ENCODE peak calls at places on chromosomes 1 and 21, in six cellular contexts. J, E, X, H, C and N are unnamed samples.
A peak's percentile ranks its signal among the peaks of the same experiment; 100 is the strongest.

GRCh38 chr1:79325126-79325525 is 318.6 kb upstream of the ADGRL4 start:
- DNase-seq in C (no peak), X (no peak), E (no peak), H (no peak), J (no peak), N (no peak)

GRCh38 chr1:116737020-116737854 is 17.0 kb upstream of the CD2 start:
- DNase-seq in H (peak; percentile 50), C (peak; percentile 70), E (peak; percentile 70), J (no peak), X (peak; percentile 57), N (peak; percentile 67)

GRCh38 chr1:92754000-92754787 is 30.7 kb downstream of the EVI5 start:
- DNase-seq in H (peak; percentile 80), J (no peak), X (no peak), C (no peak), E (no peak), N (no peak)

GRCh38 chr1:183093821-183094287 is 70.6 kb downstream of the LAMC1 start:
- DNase-seq in H (no peak), E (no peak), X (no peak), C (no peak), J (no peak), N (no peak)

GRCh38 chr1:4659247-4659646 is 4.8 kb downstream of the AJAP1 start:
- DNase-seq in H (no peak), X (no peak), C (peak; percentile 56), E (no peak), J (no peak), N (no peak)

GRCh38 chr1:110286564-110286963 is 52.6 kb upstream of the RBM15 start:
- DNase-seq in E (no peak), H (no peak), J (no peak), C (no peak), X (no peak), N (no peak)

GRCh38 chr1:163737261-163737660 is 415.5 kb downstream of the NUF2 start:
- DNase-seq in J (no peak), E (no peak), H (no peak), X (no peak), C (no peak), N (no peak)

GRCh38 chr1:9691108-9691445 is 39.5 kb downstream of the PIK3CD start:
- DNase-seq in J (no peak), X (no peak), C (no peak), E (no peak), H (no peak), N (peak; percentile 12)

GRCh38 chr1:65174585-65174984 is 26.6 kb downstream of the AK4 start:
- DNase-seq in H (peak; percentile 96), X (no peak), J (no peak), E (no peak), C (no peak), N (peak; percentile 99)

GRCh38 chr21:39968010-39968409 is 100.8 kb downstream of the PCP4 start:
- DNase-seq in H (no peak), J (no peak), C (no peak), X (no peak), E (no peak), N (no peak)

GRCh38 chr21:39971961-39972360 is 104.7 kb downstream of the PCP4 start:
- DNase-seq in H (no peak), X (no peak), E (no peak), J (no peak), C (no peak), N (no peak)

GRCh38 chr21:39972471-39972870 is 105.2 kb downstream of the PCP4 start:
- DNase-seq in X (no peak), C (no peak), E (no peak), H (no peak), J (no peak), N (no peak)

GRCh38 chr21:39972976-39973375 is 105.7 kb downstream of the PCP4 start:
- DNase-seq in H (no peak), X (no peak), C (no peak), J (no peak), E (no peak), N (no peak)

DNA sequence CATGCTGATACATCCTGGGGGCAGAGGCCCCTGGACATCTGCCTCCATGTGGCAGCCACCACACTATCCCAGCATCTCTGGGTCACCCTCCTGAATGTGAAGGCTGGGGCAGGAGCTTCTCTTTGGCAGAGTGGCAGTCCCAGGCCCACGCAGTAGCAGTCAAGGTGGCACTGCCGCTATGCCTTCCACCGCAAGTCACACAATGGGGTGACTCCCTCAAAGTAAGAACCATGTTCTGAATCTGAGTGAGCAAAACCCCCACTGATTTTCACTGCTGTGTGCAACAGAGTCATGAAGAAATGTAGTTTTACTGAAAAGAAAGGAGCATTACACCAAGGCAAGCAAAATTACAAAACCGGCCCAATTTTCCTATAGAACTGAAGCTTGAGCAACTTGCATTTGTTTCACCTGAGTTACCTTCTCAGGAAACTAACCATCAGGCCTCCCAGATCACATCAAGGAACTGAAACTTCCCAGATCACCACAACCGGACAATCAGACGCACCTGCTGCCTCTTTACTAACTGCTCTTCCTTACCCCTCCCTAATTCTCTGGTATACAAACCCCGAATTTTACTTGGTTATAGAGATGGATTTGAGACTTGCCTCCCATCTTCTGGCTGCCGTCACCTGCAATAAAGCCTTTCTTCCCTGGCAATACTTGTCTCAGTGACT is 102.6 kb downstream of the PCP4 start:
- DNase-seq in H (no peak), E (no peak), J (no peak), C (no peak), X (no peak), N (no peak)
- H3K9me3 ChIP-seq in H (no peaks in the 10 kb centered on the region), E (no peaks in the 10 kb centered on the region), J (peaks cover 3% of the 10 kb centered on the region), C (no peaks in the 10 kb centered on the region), X (no peaks in the 10 kb centered on the region), N (no peaks in the 10 kb centered on the region)

GRCh38 chr1:12167493-12168429 is 970 bp downstream of the TNFRSF1B start:
- DNase-seq in X (no peak), C (no peak), J (no peak), H (no peak), E (peak; percentile 64), N (no peak)
- H3K4me1 ChIP-seq in X (peaks cover 4% of the 10 kb centered on the region), C (no peaks in the 10 kb centered on the region), J (no peaks in the 10 kb centered on the region), H (no peaks in the 10 kb centered on the region), E (peaks cover 5% of the 10 kb centered on the region), N (no peaks in the 10 kb centered on the region)

DNA sequence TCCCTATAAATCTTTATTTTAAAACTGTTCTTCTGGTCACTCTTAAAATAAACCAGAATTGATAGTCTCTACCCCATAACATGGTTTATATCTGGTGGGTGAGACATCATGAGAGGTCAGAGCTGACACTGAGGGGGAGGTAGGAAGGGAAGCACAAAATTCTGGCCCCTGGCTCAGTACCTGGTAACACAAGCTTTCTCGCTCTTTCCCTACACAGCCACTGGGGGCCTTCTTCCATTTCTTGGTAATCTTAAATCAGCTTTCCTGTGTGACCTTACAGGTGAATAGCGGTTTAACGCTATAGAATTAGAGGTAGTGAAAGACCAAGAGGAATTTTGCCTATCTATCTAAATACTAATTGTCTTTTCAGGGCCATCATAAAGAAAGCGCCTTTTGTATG is 5.4 kb downstream of the CRNN start:
- DNase-seq in J (no peak), E (no peak), X (no peak), C (no peak), H (no peak), N (no peak)
- H3K27me3 ChIP-seq in J (no peaks in the 10 kb centered on the region), E (no peaks in the 10 kb centered on the region), X (no peaks in the 10 kb centered on the region), C (no peaks in the 10 kb centered on the region), H (no peaks in the 10 kb centered on the region), N (no peaks in the 10 kb centered on the region)

GRCh38 chr21:39966786-39967185 is 99.5 kb downstream of the PCP4 start:
- DNase-seq in H (no peak), J (no peak), C (no peak), X (no peak), E (no peak), N (no peak)
- H3K9me3 ChIP-seq in H (no peaks in the 10 kb centered on the region), J (peaks cover 3% of the 10 kb centered on the region), C (no peaks in the 10 kb centered on the region), X (no peaks in the 10 kb centered on the region), E (no peaks in the 10 kb centered on the region), N (no peaks in the 10 kb centered on the region)